ENCODE peak calls at places on chromosomes 2 and 18, in ten cellular contexts. T is keratinocyte; Z is brain microvascular endothelial cell; R is CD8-positive, alpha-beta memory T cell; A is AG04450; W is fibroblast of lung; X is right cardiac atrium; B is pancreas; P is thyroid gland; O is transverse colon. U is an unnamed sample.

GRCh38 chr18:51398104-51398503 is 200.6 kb upstream of the MEX3C start:
- DNase-seq in T (no peak), Z (peak), R (no peak), A (no peak), W (no peak), X (no peak), B (no peak), P (no peak), O (no peak), U (no peak)

GRCh38 chr2:129806317-129806716 is 173.1 kb upstream of the RAB6C start:
- DNase-seq in T (no peak), Z (no peak), R (no peak), A (no peak), W (no peak), X (no peak), B (no peak), P (no peak), O (no peak), U (no peak)

GRCh38 chr2:178806543-178806942 is 680 bp downstream of the TTN start:
- DNase-seq in T (no peak), Z (no peak), R (no peak), A (no peak), W (no peak), X (no peak), B (no peak), P (no peak), O (no peak), U (no peak)

GRCh38 chr2:239329284-239329971 is 71.4 kb downstream of the HDAC4 start:
- DNase-seq in T (no peak), Z (no peak), R (no peak), A (no peak), W (peak), X (peak), B (no peak), P (peak), O (peak), U (no peak)

GRCh38 chr18:61400016-61400630 is 66.9 kb downstream of the CDH20 start:
- DNase-seq in T (no peak), Z (peak), R (no peak), A (no peak), W (no peak), X (no peak), B (no peak), P (no peak), O (no peak), U (no peak)

GRCh38 chr2:143841935-143842334 is 678.0 kb downstream of the ZEB2 start:
- DNase-seq in T (no peak), Z (no peak), R (no peak), A (no peak), W (peak), X (no peak), B (no peak), P (no peak), O (no peak), U (no peak)

GRCh38 chr2:47402555-47402804 is 476 bp upstream of the MSH2 start:
- DNase-seq in T (no peak), Z (peak), R (no peak), A (no peak), W (no peak), X (no peak), B (no peak), P (no peak), O (no peak), U (peak)

GRCh38 chr2:147547425-147547824 is 297.4 kb upstream of the ACVR2A start:
- DNase-seq in T (no peak), Z (no peak), R (no peak), A (no peak), W (no peak), X (no peak), B (no peak), P (no peak), O (no peak), U (no peak)

GRCh38 chr2:228318218-228318617 is 136.7 kb upstream of the SPHKAP start:
- DNase-seq in T (no peak), Z (no peak), R (no peak), A (no peak), W (peak), X (peak), B (peak), P (no peak), O (peak), U (peak)

GRCh38 chr2:96157649-96158553 is 12.7 kb upstream of the DUSP2 start:
- DNase-seq in T (no peak), Z (peak), R (peak), A (no peak), W (no peak), X (no peak), B (no peak), P (no peak), O (no peak), U (no peak)

GRCh38 chr2:12192762-12193161 is 446.3 kb downstream of the LPIN1 start:
- DNase-seq in T (no peak), Z (no peak), R (no peak), A (no peak), W (no peak), X (no peak), B (no peak), P (no peak), O (no peak), U (no peak)

GRCh38 chr2:10341193-10341592 is 38.5 kb downstream of the HPCAL1 start:
- DNase-seq in T (no peak), Z (no peak), R (no peak), A (no peak), W (no peak), X (no peak), B (no peak), P (no peak), O (no peak), U (peak)

GRCh38 chr18:3180325-3180724 is 39.4 kb downstream of the MYOM1 start:
- DNase-seq in T (no peak), Z (no peak), R (no peak), A (no peak), W (peak), X (no peak), B (no peak), P (no peak), O (no peak), U (no peak)

GRCh38 chr2:108630567-108631405 is 88.5 kb upstream of the RANBP2 start:
- DNase-seq in T (no peak), Z (no peak), R (no peak), A (no peak), W (no peak), X (no peak), B (no peak), P (no peak), O (no peak), U (no peak)

GRCh38 chr2:172667926-172668325 is 67.7 kb upstream of the RAPGEF4 start:
- DNase-seq in T (no peak), Z (no peak), R (no peak), A (no peak), W (peak), X (no peak), B (no peak), P (no peak), O (no peak), U (no peak)

GRCh38 chr2:159903404-159904126 is 105.6 kb upstream of the CD302 start:
- DNase-seq in T (no peak), Z (peak), R (peak), A (no peak), W (peak), X (peak), B (peak), P (peak), O (peak), U (peak)

GRCh38 chr2:202790676-202791075 is 80.9 kb downstream of the ICA1L start:
- DNase-seq in T (no peak), Z (no peak), R (no peak), A (no peak), W (no peak), X (no peak), B (no peak), P (no peak), O (no peak), U (no peak)

GRCh38 chr2:235937092-235937491 is 231.1 kb downstream of the GBX2 start:
- DNase-seq in T (no peak), Z (no peak), R (no peak), A (no peak), W (no peak), X (no peak), B (no peak), P (no peak), O (no peak), U (no peak)

GRCh38 chr2:21668078-21668710 is 544.4 kb downstream of the TDRD15 start:
- DNase-seq in T (no peak), Z (no peak), R (no peak), A (no peak), W (no peak), X (no peak), B (no peak), P (no peak), O (no peak), U (no peak)

GRCh38 chr2:169808211-169808610 is 9.5 kb downstream of the SSB start:
- DNase-seq in T (no peak), Z (peak), R (no peak), A (no peak), W (peak), X (no peak), B (no peak), P (no peak), O (no peak), U (no peak)

GRCh38 chr2:237693281-237694039 is 66.1 kb downstream of the LRRFIP1 start:
- DNase-seq in T (no peak), Z (no peak), R (no peak), A (no peak), W (peak), X (no peak), B (peak), P (no peak), O (peak), U (peak)

GRCh38 chr2:28544405-28544914 is 48.6 kb downstream of the PLB1 start:
- DNase-seq in T (no peak), Z (peak), R (peak), A (no peak), W (no peak), X (no peak), B (no peak), P (no peak), O (peak), U (peak)

GRCh38 chr2:42367835-42368234 is 6.8 kb upstream of the COX7A2L start:
- DNase-seq in T (no peak), Z (no peak), R (no peak), A (no peak), W (peak), X (no peak), B (no peak), P (no peak), O (no peak), U (no peak)
- H3K27ac ChIP-seq in T (no peak), Z (no peak), R (no peak), A (no peak), W (no peak), X (no peak), B (no peak), P (no peak), O (peak), U (no peak)

GRCh38 chr2:188894028-188894427 is 80.1 kb upstream of the COL3A1 start:
- DNase-seq in T (no peak), Z (no peak), R (no peak), A (no peak), W (no peak), X (no peak), B (no peak), P (no peak), O (no peak), U (no peak)
- H3K27ac ChIP-seq in T (no peak), Z (no peak), R (no peak), A (no peak), W (no peak), X (no peak), B (no peak), P (no peak), O (no peak), U (no peak)

DNA sequence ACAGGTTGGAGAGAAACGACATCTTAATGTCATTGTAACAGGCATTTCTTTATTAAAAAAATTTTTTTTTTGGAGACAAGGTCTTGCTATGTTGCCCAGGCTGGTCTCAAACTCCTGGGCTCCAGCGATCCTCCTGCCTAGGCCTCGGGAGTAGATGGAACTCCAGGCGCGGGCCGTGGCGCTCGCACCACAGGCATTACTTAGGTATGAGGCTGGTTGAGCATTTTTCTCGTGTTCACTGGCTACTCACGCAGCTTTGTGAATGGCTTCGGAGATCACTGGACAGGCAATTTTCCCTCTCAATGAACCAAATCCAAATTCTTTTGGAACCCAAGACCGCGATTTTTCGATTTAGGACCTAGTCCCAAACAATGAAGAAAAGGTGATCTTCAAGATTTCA is 800 bp upstream of the TCF7L1 start:
- DNase-seq in T (no peak), Z (no peak), R (no peak), A (no peak), W (no peak), X (peak), B (no peak), P (peak), O (no peak), U (no peak)
- H3K27ac ChIP-seq in T (no peak), Z (no peak), R (no peak), A (peak), W (no peak), X (no peak), B (no peak), P (peak), O (peak), U (no peak)

GRCh38 chr2:88100489-88100858 is 27.4 kb downstream of the FABP1 start:
- DNase-seq in T (no peak), Z (no peak), R (no peak), A (no peak), W (no peak), X (no peak), B (no peak), P (peak), O (no peak), U (no peak)
- H3K27ac ChIP-seq in T (no peak), Z (no peak), R (no peak), A (no peak), W (no peak), X (no peak), B (no peak), P (no peak), O (no peak), U (no peak)

DNA sequence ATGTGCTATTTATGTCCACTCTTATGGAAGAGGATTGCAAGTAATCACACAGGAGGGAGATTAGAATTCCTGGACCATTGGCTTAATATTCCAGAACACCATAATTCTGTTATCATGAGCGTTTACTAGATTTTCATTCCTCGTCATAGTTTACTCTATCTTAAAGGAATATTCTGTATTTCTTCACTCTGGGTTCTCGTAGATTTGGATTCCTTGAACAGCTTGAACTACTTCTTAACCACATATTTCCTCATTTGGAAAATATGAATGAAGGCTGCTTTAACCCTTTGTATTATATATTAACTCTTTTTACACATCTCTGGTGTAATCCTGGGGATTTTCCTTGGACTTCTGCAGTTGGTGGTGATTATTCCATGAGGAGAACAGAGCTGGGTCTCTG is 46.3 kb upstream of the CCBE1 start:
- DNase-seq in T (no peak), Z (peak), R (no peak), A (no peak), W (peak), X (no peak), B (no peak), P (no peak), O (no peak), U (no peak)
- H3K27ac ChIP-seq in T (no peak), Z (peak), R (no peak), A (no peak), W (peak), X (no peak), B (no peak), P (no peak), O (no peak), U (no peak)

U was measured in small intestine.